ENCODE peak calls at places on chromosomes 11 and 22, in four cellular contexts. One of them, this sample, is unnamed.

GRCh38 chr11:75856912-75857311 is 41.9 kb downstream of the UVRAG start:
- DNase-seq in fibroblast of lung: no peak
- DNase-seq in esophagus squamous epithelium: no peak
- DNase-seq in tibial artery: no peak
- DNase-seq in this sample: no peak

GRCh38 chr11:128759168-128759567 is 65.3 kb downstream of the FLI1 start:
- DNase-seq in tibial artery: no peak
- DNase-seq in fibroblast of lung: no peak
- DNase-seq in esophagus squamous epithelium: no peak
- DNase-seq in this sample: no peak

GRCh38 chr11:18452927-18453326 is 2.7 kb upstream of the LDHAL6A start:
- DNase-seq in fibroblast of lung: no peak
- DNase-seq in tibial artery: no peak
- DNase-seq in esophagus squamous epithelium: no peak
- DNase-seq in this sample: no peak

GRCh38 chr11:123233280-123233977 is 38.4 kb upstream of the CLMP start:
- DNase-seq in tibial artery: no peak
- DNase-seq in fibroblast of lung: no peak
- DNase-seq in esophagus squamous epithelium: no peak
- DNase-seq in this sample: peak

GRCh38 chr11:68039526-68040086 is 781 bp downstream of the TCIRG1 start:
- DNase-seq in esophagus squamous epithelium: no peak
- DNase-seq in tibial artery: no peak
- DNase-seq in fibroblast of lung: no peak
- DNase-seq in this sample: peak

GRCh38 chr11:123853038-123853437 is 32.4 kb downstream of the TMEM225 start:
- DNase-seq in fibroblast of lung: no peak
- DNase-seq in esophagus squamous epithelium: no peak
- DNase-seq in tibial artery: no peak
- DNase-seq in this sample: no peak

GRCh38 chr11:14835491-14836105 is 56.4 kb downstream of the CYP2R1 start:
- DNase-seq in tibial artery: no peak
- DNase-seq in fibroblast of lung: peak
- DNase-seq in esophagus squamous epithelium: no peak
- DNase-seq in this sample: no peak

GRCh38 chr11:6568191-6568918 is 35.1 kb downstream of the RRP8 start:
- DNase-seq in tibial artery: no peak
- DNase-seq in fibroblast of lung: peak
- DNase-seq in esophagus squamous epithelium: no peak
- DNase-seq in this sample: no peak

GRCh38 chr11:120973501-120973900 is 50.4 kb upstream of the TBCEL start:
- DNase-seq in tibial artery: no peak
- DNase-seq in esophagus squamous epithelium: no peak
- DNase-seq in fibroblast of lung: no peak
- DNase-seq in this sample: no peak

DNA sequence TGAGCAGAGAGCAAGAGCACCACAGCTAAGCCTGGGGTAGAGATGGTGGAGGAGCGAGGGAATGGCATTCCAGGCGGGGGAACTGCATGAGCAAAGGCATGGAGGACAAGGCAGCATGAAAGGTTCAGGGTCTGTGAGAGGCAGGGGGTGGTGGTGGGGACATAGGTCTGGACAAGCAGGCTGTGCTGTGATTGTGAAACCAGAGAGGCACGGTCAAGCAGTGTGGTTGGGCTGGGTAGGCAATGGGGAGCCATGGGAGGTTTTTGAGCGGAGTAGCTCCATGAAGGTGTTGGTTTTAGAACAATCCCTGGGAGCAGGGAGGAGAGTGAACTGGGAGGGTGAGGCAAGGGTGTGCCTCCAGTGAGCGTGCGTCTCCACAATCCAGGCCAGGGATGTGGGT is 27.3 kb upstream of the TSPAN18 start:
- DNase-seq in esophagus squamous epithelium: no peak
- DNase-seq in tibial artery: no peak
- DNase-seq in fibroblast of lung: no peak
- DNase-seq in this sample: no peak
- TF ChIP-seq CTCF in esophagus squamous epithelium: no peak
- TF ChIP-seq CTCF in tibial artery: no peak
- TF ChIP-seq CTCF in fibroblast of lung: no peak
- TF ChIP-seq CTCF in this sample: no peak

GRCh38 chr11:90476442-90477007 is 253.7 kb upstream of the CHORDC1 start:
- DNase-seq in esophagus squamous epithelium: no peak
- DNase-seq in fibroblast of lung: peak
- DNase-seq in tibial artery: no peak
- DNase-seq in this sample: no peak
- TF ChIP-seq CTCF in esophagus squamous epithelium: no peak
- TF ChIP-seq CTCF in fibroblast of lung: no peak
- TF ChIP-seq CTCF in tibial artery: no peak
- TF ChIP-seq CTCF in this sample: peak

GRCh38 chr22:37661160-37661924 is 2.8 kb downstream of the PDXP start:
- DNase-seq in fibroblast of lung: peak
- DNase-seq in tibial artery: no peak
- DNase-seq in esophagus squamous epithelium: no peak
- DNase-seq in this sample: no peak
- TF ChIP-seq CTCF in fibroblast of lung: peak
- TF ChIP-seq CTCF in tibial artery: peak
- TF ChIP-seq CTCF in esophagus squamous epithelium: no peak
- TF ChIP-seq CTCF in this sample: peak

DNA sequence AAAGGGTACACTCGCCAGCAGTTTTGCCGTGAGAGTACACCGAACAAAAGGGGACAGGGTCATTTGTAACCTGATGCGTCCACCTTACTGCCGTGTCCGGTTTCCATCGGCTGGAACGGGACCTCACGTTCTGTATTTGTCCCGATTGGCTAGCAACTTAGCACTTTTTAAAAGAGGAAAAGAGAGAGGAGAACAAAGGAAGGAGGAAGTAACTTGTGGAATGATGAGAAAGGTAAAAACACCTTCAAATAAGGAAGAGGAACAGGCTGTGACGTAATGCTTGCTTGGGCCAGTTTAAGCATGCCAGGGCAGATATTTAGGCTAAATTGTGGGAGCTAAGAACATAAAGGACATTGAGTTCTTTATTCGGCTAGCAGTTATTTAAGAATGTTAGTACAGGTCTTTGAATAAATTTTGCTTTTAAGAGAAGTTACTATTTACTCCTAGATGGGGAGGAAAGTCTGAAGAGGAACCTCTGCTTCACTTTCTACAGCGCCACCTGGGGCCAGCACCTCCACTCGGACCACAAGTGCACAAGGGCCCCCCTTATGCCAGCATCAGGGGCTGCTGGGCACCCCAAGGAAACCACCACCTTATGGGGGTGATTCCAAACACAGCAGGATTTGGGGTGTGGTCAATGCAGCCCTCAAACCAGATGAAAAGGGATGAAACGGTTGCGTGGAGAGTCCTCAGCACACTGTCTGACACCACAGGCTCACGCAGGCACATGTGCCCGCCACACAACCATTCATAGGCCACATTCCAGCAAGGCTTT is 5.8 kb downstream of the ARSA start:
- DNase-seq in tibial artery: no peak
- DNase-seq in fibroblast of lung: no peak
- DNase-seq in esophagus squamous epithelium: no peak
- DNase-seq in this sample: peak
- TF ChIP-seq CTCF in tibial artery: no peak
- TF ChIP-seq CTCF in fibroblast of lung: peak
- TF ChIP-seq CTCF in esophagus squamous epithelium: no peak
- TF ChIP-seq CTCF in this sample: peak

GRCh38 chr11:1546077-1546535 is 26.0 kb downstream of the DUSP8 start:
- DNase-seq in esophagus squamous epithelium: no peak
- DNase-seq in fibroblast of lung: no peak
- DNase-seq in tibial artery: no peak
- DNase-seq in this sample: no peak

GRCh38 chr11:1546536-1547466 is 25.3 kb downstream of the DUSP8 start:
- DNase-seq in tibial artery: no peak
- DNase-seq in fibroblast of lung: peak
- DNase-seq in esophagus squamous epithelium: no peak
- DNase-seq in this sample: peak

GRCh38 chr11:1548221-1549070 is 23.6 kb downstream of the DUSP8 start:
- DNase-seq in esophagus squamous epithelium: no peak
- DNase-seq in tibial artery: peak
- DNase-seq in fibroblast of lung: peak
- DNase-seq in this sample: no peak

GRCh38 chr11:1547467-1548098 is 24.5 kb downstream of the DUSP8 start:
- DNase-seq in tibial artery: no peak
- DNase-seq in esophagus squamous epithelium: no peak
- DNase-seq in fibroblast of lung: no peak
- DNase-seq in this sample: no peak

DNA sequence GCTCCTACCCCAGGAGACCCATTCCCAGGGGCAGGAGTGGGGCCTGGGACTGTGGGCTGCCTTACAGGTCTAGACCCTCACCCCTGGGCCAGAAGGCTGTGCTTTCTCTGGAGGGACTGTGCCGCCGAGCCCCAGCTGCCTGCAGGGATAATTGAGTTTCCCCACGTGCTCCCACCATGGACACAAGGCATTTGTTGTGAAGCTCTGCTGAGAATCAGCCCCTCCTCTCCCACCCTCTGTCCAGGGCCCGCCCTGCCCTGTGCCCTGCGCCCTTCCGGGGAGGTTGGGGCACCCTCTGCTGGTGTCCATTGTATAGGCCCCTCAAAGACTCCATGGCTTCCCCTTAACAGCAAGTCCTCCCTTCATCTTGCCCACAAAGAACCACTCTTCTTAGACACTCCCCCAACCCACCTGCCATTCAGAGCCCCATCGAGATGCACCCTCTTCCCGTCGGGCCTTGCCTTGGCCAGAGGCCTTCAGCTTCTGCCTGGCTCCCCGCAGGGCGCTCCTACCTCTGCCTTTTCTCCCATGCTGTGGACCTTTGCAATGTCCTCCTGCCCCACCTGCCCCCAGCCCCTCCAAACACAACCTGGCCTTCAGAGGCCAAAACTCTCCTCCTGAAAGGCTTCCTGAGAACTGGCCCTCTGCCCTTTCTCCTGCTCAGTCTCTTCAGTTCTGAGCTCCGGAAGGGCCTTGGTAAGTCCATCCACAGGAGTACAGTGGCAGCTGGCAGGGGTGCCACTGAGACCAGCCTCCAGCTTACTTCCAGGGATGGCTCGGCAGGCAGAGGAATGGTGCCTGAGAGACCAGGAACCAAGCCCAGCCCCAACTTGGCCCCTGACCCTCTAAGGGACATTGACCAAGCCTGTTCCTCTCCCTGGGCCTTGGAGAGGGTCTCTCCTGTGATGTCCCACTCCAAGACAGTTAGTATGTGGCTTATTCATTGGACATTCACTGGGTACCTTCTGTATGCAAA is 22.4 kb downstream of the DUSP8 start:
- DNase-seq in esophagus squamous epithelium: no peak
- DNase-seq in fibroblast of lung: no peak
- DNase-seq in tibial artery: no peak
- DNase-seq in this sample: no peak
- TF ChIP-seq CTCF in esophagus squamous epithelium: no peak
- TF ChIP-seq CTCF in fibroblast of lung: no peak
- TF ChIP-seq CTCF in tibial artery: no peak
- TF ChIP-seq CTCF in this sample: no peak

GRCh38 chr11:79768343-79768742 is 327.5 kb upstream of the TENM4 start:
- DNase-seq in fibroblast of lung: no peak
- DNase-seq in esophagus squamous epithelium: no peak
- DNase-seq in tibial artery: no peak
- DNase-seq in this sample: no peak

GRCh38 chr11:79758325-79758724 is 317.5 kb upstream of the TENM4 start:
- DNase-seq in fibroblast of lung: no peak
- DNase-seq in tibial artery: no peak
- DNase-seq in esophagus squamous epithelium: no peak
- DNase-seq in this sample: no peak

GRCh38 chr11:79762271-79762935 is 321.6 kb upstream of the TENM4 start:
- DNase-seq in esophagus squamous epithelium: no peak
- DNase-seq in fibroblast of lung: peak
- DNase-seq in tibial artery: no peak
- DNase-seq in this sample: no peak
- TF ChIP-seq CTCF in esophagus squamous epithelium: no peak
- TF ChIP-seq CTCF in fibroblast of lung: no peak
- TF ChIP-seq CTCF in tibial artery: no peak
- TF ChIP-seq CTCF in this sample: no peak

GRCh38 chr11:64235427-64236161 is 1.2 kb downstream of the VEGFB start:
- DNase-seq in esophagus squamous epithelium: no peak
- DNase-seq in tibial artery: no peak
- DNase-seq in fibroblast of lung: no peak
- DNase-seq in this sample: no peak

GRCh38 chr11:64238999-64239398 is 1.9 kb upstream of the FKBP2 start:
- DNase-seq in fibroblast of lung: no peak
- DNase-seq in tibial artery: no peak
- DNase-seq in esophagus squamous epithelium: no peak
- DNase-seq in this sample: no peak

GRCh38 chr11:64239662-64240466 is 1.0 kb upstream of the FKBP2 start:
- DNase-seq in esophagus squamous epithelium: no peak
- DNase-seq in fibroblast of lung: no peak
- DNase-seq in tibial artery: no peak
- DNase-seq in this sample: peak

GRCh38 chr11:64238076-64238475 is 2.8 kb upstream of the FKBP2 start:
- DNase-seq in fibroblast of lung: no peak
- DNase-seq in tibial artery: no peak
- DNase-seq in esophagus squamous epithelium: no peak
- DNase-seq in this sample: no peak

GRCh38 chr11:64237484-64237951 is 3.1 kb downstream of the VEGFB start:
- DNase-seq in tibial artery: no peak
- DNase-seq in fibroblast of lung: no peak
- DNase-seq in esophagus squamous epithelium: no peak
- DNase-seq in this sample: no peak
- TF ChIP-seq CTCF in tibial artery: no peak
- TF ChIP-seq CTCF in fibroblast of lung: no peak
- TF ChIP-seq CTCF in esophagus squamous epithelium: no peak
- TF ChIP-seq CTCF in this sample: no peak

GRCh38 chr11:409600-410471 is 5.0 kb downstream of the SIGIRR start:
- DNase-seq in tibial artery: no peak
- DNase-seq in esophagus squamous epithelium: no peak
- DNase-seq in fibroblast of lung: no peak
- DNase-seq in this sample: no peak
- TF ChIP-seq CTCF in tibial artery: no peak
- TF ChIP-seq CTCF in esophagus squamous epithelium: no peak
- TF ChIP-seq CTCF in fibroblast of lung: no peak
- TF ChIP-seq CTCF in this sample: no peak

GRCh38 chr11:93199616-93200015 is 1.8 kb upstream of the SLC36A4 start:
- DNase-seq in fibroblast of lung: no peak
- DNase-seq in tibial artery: no peak
- DNase-seq in esophagus squamous epithelium: no peak
- DNase-seq in this sample: no peak
- TF ChIP-seq CTCF in fibroblast of lung: no peak
- TF ChIP-seq CTCF in tibial artery: no peak
- TF ChIP-seq CTCF in esophagus squamous epithelium: no peak
- TF ChIP-seq CTCF in this sample: no peak